ENCODE peak calls at places on chromosome 10, in nine cellular contexts. One of them, this sample, is unnamed. For H3K4me1, the result is how much of the 10 kb centered on the place peaks cover.

GRCh38 chr10:64519427-64519826 is 998.2 kb downstream of the REEP3 start:
- DNase-seq in sigmoid colon: no peak
- DNase-seq in HCT116: no peak
- DNase-seq in heart left ventricle: no peak
- DNase-seq in HepG2: no peak
- DNase-seq in A549: no peak
- DNase-seq in transverse colon: no peak
- DNase-seq in uterus: no peak
- DNase-seq in H1: no peak
- DNase-seq in this sample: no peak

GRCh38 chr10:110817614-110818013 is 54.1 kb upstream of the PDCD4 start:
- DNase-seq in sigmoid colon: peak
- DNase-seq in HCT116: no peak
- DNase-seq in heart left ventricle: no peak
- DNase-seq in HepG2: no peak
- DNase-seq in A549: no peak
- DNase-seq in transverse colon: no peak
- DNase-seq in uterus: no peak
- DNase-seq in H1: no peak
- DNase-seq in this sample: no peak

GRCh38 chr10:58044072-58044471 is 223.6 kb downstream of the IPMK start:
- DNase-seq in sigmoid colon: no peak
- DNase-seq in HCT116: no peak
- DNase-seq in heart left ventricle: no peak
- DNase-seq in HepG2: no peak
- DNase-seq in A549: peak
- DNase-seq in transverse colon: no peak
- DNase-seq in uterus: no peak
- DNase-seq in H1: no peak
- DNase-seq in this sample: no peak

GRCh38 chr10:17872191-17873091 is 63.3 kb downstream of the MRC1 start:
- DNase-seq in sigmoid colon: no peak
- DNase-seq in HCT116: peak
- DNase-seq in heart left ventricle: no peak
- DNase-seq in HepG2: peak
- DNase-seq in A549: peak
- DNase-seq in transverse colon: peak
- DNase-seq in uterus: no peak
- DNase-seq in H1: no peak
- DNase-seq in this sample: peak

GRCh38 chr10:12063483-12063818 is 5.3 kb upstream of the DHTKD1 start:
- DNase-seq in sigmoid colon: no peak
- DNase-seq in HCT116: no peak
- DNase-seq in heart left ventricle: no peak
- DNase-seq in HepG2: no peak
- DNase-seq in A549: no peak
- DNase-seq in transverse colon: no peak
- DNase-seq in uterus: no peak
- DNase-seq in H1: no peak
- DNase-seq in this sample: no peak

GRCh38 chr10:51196508-51197175 is 122.4 kb downstream of the PRKG1 start:
- DNase-seq in sigmoid colon: no peak
- DNase-seq in HCT116: no peak
- DNase-seq in heart left ventricle: no peak
- DNase-seq in HepG2: no peak
- DNase-seq in A549: no peak
- DNase-seq in transverse colon: no peak
- DNase-seq in uterus: no peak
- DNase-seq in H1: no peak
- DNase-seq in this sample: no peak

GRCh38 chr10:30847199-30847598 is 184.5 kb downstream of the ZNF438 start:
- DNase-seq in sigmoid colon: no peak
- DNase-seq in HCT116: no peak
- DNase-seq in heart left ventricle: no peak
- DNase-seq in HepG2: no peak
- DNase-seq in A549: no peak
- DNase-seq in transverse colon: no peak
- DNase-seq in uterus: no peak
- DNase-seq in H1: no peak
- DNase-seq in this sample: no peak

GRCh38 chr10:100345570-100346330 is 1.3 kb upstream of the SCD start:
- DNase-seq in sigmoid colon: no peak
- DNase-seq in HCT116: no peak
- DNase-seq in heart left ventricle: no peak
- DNase-seq in HepG2: peak
- DNase-seq in A549: peak
- DNase-seq in transverse colon: no peak
- DNase-seq in uterus: no peak
- DNase-seq in H1: no peak
- DNase-seq in this sample: no peak

DNA sequence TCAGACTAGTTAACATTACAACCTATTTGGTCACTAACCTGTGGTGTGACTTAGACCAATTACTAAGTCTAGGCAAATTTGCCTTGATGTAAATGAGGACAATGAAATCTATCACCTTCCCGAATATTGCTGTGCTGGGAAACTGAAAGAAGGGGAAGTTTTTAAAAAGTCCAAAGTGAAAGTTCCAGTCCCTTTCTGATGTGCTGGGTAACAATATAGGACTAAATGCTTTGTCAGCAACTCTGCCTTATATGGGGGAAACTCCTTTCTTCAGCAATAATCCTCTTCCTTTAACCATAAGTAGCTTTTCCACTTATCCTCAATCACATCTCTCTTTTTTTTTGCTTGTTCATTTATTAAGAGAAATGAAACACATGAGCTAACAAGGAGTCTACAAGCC is 3.9 kb downstream of the PIK3AP1 start:
- DNase-seq in sigmoid colon: no peak
- DNase-seq in HCT116: no peak
- DNase-seq in heart left ventricle: no peak
- DNase-seq in HepG2: no peak
- DNase-seq in A549: no peak
- DNase-seq in transverse colon: no peak
- DNase-seq in uterus: no peak
- DNase-seq in H1: no peak
- DNase-seq in this sample: no peak
- H3K4me1 ChIP-seq in sigmoid colon: under half
- H3K4me1 ChIP-seq in HCT116: under half
- H3K4me1 ChIP-seq in heart left ventricle: half or more
- H3K4me1 ChIP-seq in HepG2: under half
- H3K4me1 ChIP-seq in A549: under half
- H3K4me1 ChIP-seq in transverse colon: under half
- H3K4me1 ChIP-seq in uterus: under half
- H3K4me1 ChIP-seq in H1: under half
- H3K4me1 ChIP-seq in this sample: under half

GRCh38 chr10:73096041-73096451 is 620 bp downstream of the P4HA1 start:
- DNase-seq in sigmoid colon: peak
- DNase-seq in HCT116: no peak
- DNase-seq in heart left ventricle: peak
- DNase-seq in HepG2: no peak
- DNase-seq in A549: peak
- DNase-seq in transverse colon: peak
- DNase-seq in uterus: peak
- DNase-seq in H1: peak
- DNase-seq in this sample: peak

GRCh38 chr10:73095479-73096021 is 1.1 kb downstream of the P4HA1 start:
- DNase-seq in sigmoid colon: peak
- DNase-seq in HCT116: no peak
- DNase-seq in heart left ventricle: peak
- DNase-seq in HepG2: peak
- DNase-seq in A549: peak
- DNase-seq in transverse colon: peak
- DNase-seq in uterus: peak
- DNase-seq in H1: no peak
- DNase-seq in this sample: peak

GRCh38 chr10:73099141-73099540 is 2.5 kb upstream of the P4HA1 start:
- DNase-seq in sigmoid colon: no peak
- DNase-seq in HCT116: no peak
- DNase-seq in heart left ventricle: no peak
- DNase-seq in HepG2: no peak
- DNase-seq in A549: no peak
- DNase-seq in transverse colon: no peak
- DNase-seq in uterus: no peak
- DNase-seq in H1: no peak
- DNase-seq in this sample: no peak

GRCh38 chr10:73096452-73097304 is at the start of gene P4HA1:
- DNase-seq in sigmoid colon: peak
- DNase-seq in HCT116: peak
- DNase-seq in heart left ventricle: peak
- DNase-seq in HepG2: peak
- DNase-seq in A549: peak
- DNase-seq in transverse colon: peak
- DNase-seq in uterus: peak
- DNase-seq in H1: peak
- DNase-seq in this sample: peak

GRCh38 chr10:73097305-73097670 is 622 bp upstream of the P4HA1 start:
- DNase-seq in sigmoid colon: no peak
- DNase-seq in HCT116: no peak
- DNase-seq in heart left ventricle: no peak
- DNase-seq in HepG2: no peak
- DNase-seq in A549: no peak
- DNase-seq in transverse colon: no peak
- DNase-seq in uterus: no peak
- DNase-seq in H1: no peak
- DNase-seq in this sample: no peak
- TF ChIP-seq POLR2A in sigmoid colon: no peak
- TF ChIP-seq POLR2A in HCT116: no peak
- TF ChIP-seq POLR2A in heart left ventricle: no peak
- TF ChIP-seq POLR2A in HepG2: no peak
- TF ChIP-seq POLR2A in A549: no peak
- TF ChIP-seq POLR2A in transverse colon: no peak
- TF ChIP-seq POLR2A in uterus: no peak
- TF ChIP-seq POLR2A in H1: no peak
- TF ChIP-seq POLR2A in this sample: no peak

GRCh38 chr10:96266118-96266770 is 5.1 kb downstream of the BLNK start:
- DNase-seq in sigmoid colon: no peak
- DNase-seq in HCT116: no peak
- DNase-seq in heart left ventricle: no peak
- DNase-seq in HepG2: no peak
- DNase-seq in A549: no peak
- DNase-seq in transverse colon: no peak
- DNase-seq in uterus: no peak
- DNase-seq in H1: no peak
- DNase-seq in this sample: no peak

GRCh38 chr10:96269438-96270300 is 1.7 kb downstream of the BLNK start:
- DNase-seq in sigmoid colon: no peak
- DNase-seq in HCT116: no peak
- DNase-seq in heart left ventricle: no peak
- DNase-seq in HepG2: no peak
- DNase-seq in A549: no peak
- DNase-seq in transverse colon: peak
- DNase-seq in uterus: no peak
- DNase-seq in H1: no peak
- DNase-seq in this sample: no peak

GRCh38 chr10:96267234-96267705 is 4.1 kb downstream of the BLNK start:
- DNase-seq in sigmoid colon: no peak
- DNase-seq in HCT116: peak
- DNase-seq in heart left ventricle: no peak
- DNase-seq in HepG2: no peak
- DNase-seq in A549: no peak
- DNase-seq in transverse colon: peak
- DNase-seq in uterus: no peak
- DNase-seq in H1: no peak
- DNase-seq in this sample: no peak

GRCh38 chr10:96270564-96270963 is 805 bp downstream of the BLNK start:
- DNase-seq in sigmoid colon: no peak
- DNase-seq in HCT116: no peak
- DNase-seq in heart left ventricle: no peak
- DNase-seq in HepG2: no peak
- DNase-seq in A549: no peak
- DNase-seq in transverse colon: no peak
- DNase-seq in uterus: no peak
- DNase-seq in H1: no peak
- DNase-seq in this sample: no peak

DNA sequence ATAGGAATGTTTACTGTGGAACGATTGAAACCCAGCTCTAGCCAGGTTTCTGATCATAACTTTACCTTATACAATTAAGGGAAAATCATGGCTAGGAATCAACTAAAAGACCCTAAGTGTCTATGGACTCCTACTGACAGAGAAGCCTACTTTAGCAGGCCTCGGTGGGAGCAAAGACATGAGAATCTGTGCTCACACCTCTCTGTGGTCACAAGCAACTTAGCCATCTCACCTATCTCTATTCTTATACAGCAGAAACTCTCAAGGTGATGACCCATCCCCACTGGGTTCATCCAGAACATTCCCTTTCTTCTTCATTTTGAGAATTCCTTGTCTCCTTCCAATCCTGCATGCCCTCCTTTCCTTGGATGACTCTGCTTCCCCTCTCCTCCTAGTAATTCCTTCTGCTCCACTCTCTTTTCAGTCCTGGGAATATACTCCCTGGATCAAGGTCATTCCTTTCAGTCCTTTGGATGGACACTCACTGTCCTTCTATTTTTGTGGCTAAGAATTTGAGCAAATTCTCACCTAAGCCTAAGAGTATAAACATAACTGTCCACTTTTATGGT is 2.9 kb downstream of the BLNK start:
- DNase-seq in sigmoid colon: no peak
- DNase-seq in HCT116: no peak
- DNase-seq in heart left ventricle: no peak
- DNase-seq in HepG2: no peak
- DNase-seq in A549: no peak
- DNase-seq in transverse colon: no peak
- DNase-seq in uterus: no peak
- DNase-seq in H1: no peak
- DNase-seq in this sample: no peak
- H3K4me1 ChIP-seq in sigmoid colon: under half
- H3K4me1 ChIP-seq in HCT116: under half
- H3K4me1 ChIP-seq in heart left ventricle: under half
- H3K4me1 ChIP-seq in HepG2: under half
- H3K4me1 ChIP-seq in A549: under half
- H3K4me1 ChIP-seq in transverse colon: under half
- H3K4me1 ChIP-seq in uterus: under half
- H3K4me1 ChIP-seq in H1: under half
- H3K4me1 ChIP-seq in this sample: under half

GRCh38 chr10:80457554-80458262 is 3.6 kb downstream of the TSPAN14 start:
- DNase-seq in sigmoid colon: no peak
- DNase-seq in HCT116: no peak
- DNase-seq in heart left ventricle: no peak
- DNase-seq in HepG2: peak
- DNase-seq in A549: no peak
- DNase-seq in transverse colon: no peak
- DNase-seq in uterus: no peak
- DNase-seq in H1: no peak
- DNase-seq in this sample: no peak

GRCh38 chr10:80458263-80458625 is 4.1 kb downstream of the TSPAN14 start:
- DNase-seq in sigmoid colon: no peak
- DNase-seq in HCT116: no peak
- DNase-seq in heart left ventricle: no peak
- DNase-seq in HepG2: no peak
- DNase-seq in A549: no peak
- DNase-seq in transverse colon: no peak
- DNase-seq in uterus: no peak
- DNase-seq in H1: no peak
- DNase-seq in this sample: no peak

GRCh38 chr10:80458638-80459037 is 4.5 kb downstream of the TSPAN14 start:
- DNase-seq in sigmoid colon: no peak
- DNase-seq in HCT116: no peak
- DNase-seq in heart left ventricle: no peak
- DNase-seq in HepG2: no peak
- DNase-seq in A549: no peak
- DNase-seq in transverse colon: no peak
- DNase-seq in uterus: no peak
- DNase-seq in H1: no peak
- DNase-seq in this sample: no peak

GRCh38 chr10:80460399-80461207 is 6.5 kb downstream of the TSPAN14 start:
- DNase-seq in sigmoid colon: peak
- DNase-seq in HCT116: peak
- DNase-seq in heart left ventricle: no peak
- DNase-seq in HepG2: peak
- DNase-seq in A549: no peak
- DNase-seq in transverse colon: peak
- DNase-seq in uterus: peak
- DNase-seq in H1: peak
- DNase-seq in this sample: peak

DNA sequence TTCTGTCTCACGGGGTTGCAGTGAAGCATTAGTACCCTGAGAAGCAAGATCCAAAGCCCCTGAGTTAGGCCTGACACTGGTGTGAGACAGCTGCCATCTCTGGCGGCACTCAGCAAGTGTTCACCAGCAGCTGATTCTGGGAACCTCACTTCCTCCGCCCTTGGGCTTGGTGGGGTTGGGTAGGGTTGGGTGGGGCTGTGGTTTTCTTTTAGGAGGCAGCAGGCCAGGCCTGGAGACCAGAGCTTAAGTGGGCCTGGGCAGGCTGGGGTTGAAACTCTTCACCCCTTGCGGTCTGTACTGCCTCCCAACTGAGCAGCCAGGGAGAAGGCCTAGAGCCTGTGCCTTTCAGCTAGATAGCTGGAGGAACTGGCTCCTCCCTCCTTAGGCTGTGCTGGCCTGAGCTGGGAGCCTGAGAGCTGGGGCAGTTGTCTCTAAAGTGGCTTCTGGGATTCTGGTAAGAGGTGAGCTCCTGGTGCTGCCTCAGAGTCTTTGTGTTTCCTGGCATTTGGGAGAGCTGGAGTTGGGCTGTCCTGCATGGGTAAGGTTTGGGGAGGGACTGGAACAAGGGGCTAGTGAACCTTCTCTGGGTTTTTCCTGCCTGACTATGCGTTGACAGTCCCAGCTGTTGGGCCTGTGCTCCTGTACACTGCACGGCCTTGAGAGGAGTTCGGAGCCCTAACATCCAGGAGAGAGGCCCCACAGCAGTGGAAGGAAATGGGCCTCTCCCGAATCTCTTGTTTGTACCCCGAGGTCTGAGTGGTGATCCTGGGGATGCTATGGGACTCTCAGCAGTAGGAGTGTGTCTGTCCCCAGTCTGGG is 5.1 kb downstream of the TSPAN14 start:
- DNase-seq in sigmoid colon: peak
- DNase-seq in HCT116: no peak
- DNase-seq in heart left ventricle: peak
- DNase-seq in HepG2: no peak
- DNase-seq in A549: no peak
- DNase-seq in transverse colon: peak
- DNase-seq in uterus: peak
- DNase-seq in H1: no peak
- DNase-seq in this sample: no peak
- TF ChIP-seq POLR2A in sigmoid colon: no peak
- TF ChIP-seq POLR2A in HCT116: no peak
- TF ChIP-seq POLR2A in heart left ventricle: peak
- TF ChIP-seq POLR2A in HepG2: no peak
- TF ChIP-seq POLR2A in A549: no peak
- TF ChIP-seq POLR2A in transverse colon: peak
- TF ChIP-seq POLR2A in uterus: no peak
- TF ChIP-seq POLR2A in H1: no peak
- TF ChIP-seq POLR2A in this sample: no peak

This sample was measured in endothelial cell of umbilical vein.